ENCODE peak calls at places on chromosomes 4 and X, in six cellular contexts. F is kidney, D is mucosa of descending colon, K is uterus, M is A549, L is astrocyte. J is an unnamed sample.

GRCh38 chrX:13837290-13837745 is 20.4 kb upstream of the GPM6B start:
- DNase-seq in F (no peak), D (no peak), K (no peak), M (no peak), L (no peak), J (no peak)

GRCh38 chr4:169626328-169627282 is 6.2 kb downstream of the CLCN3 start:
- DNase-seq in F (no peak), D (no peak), K (no peak), M (no peak), L (no peak), J (no peak)

GRCh38 chr4:56764775-56765174 is 56.7 kb downstream of the SPINK2 start:
- DNase-seq in F (no peak), D (no peak), K (no peak), M (no peak), L (peak; percentile 63), J (no peak)

GRCh38 chr4:8494218-8494617 is 53.6 kb downstream of the TRMT44 start:
- DNase-seq in F (no peak), D (no peak), K (no peak), M (no peak), L (no peak), J (no peak)

GRCh38 chr4:82499705-82500104 is 62.1 kb downstream of the TMEM150C start:
- DNase-seq in F (no peak), D (no peak), K (no peak), M (no peak), L (no peak), J (no peak)

GRCh38 chr4:94575652-94576051 is 123.9 kb downstream of the PDLIM5 start:
- DNase-seq in F (no peak), D (no peak), K (no peak), M (no peak), L (no peak), J (no peak)

GRCh38 chr4:138953962-138954371 is 61.6 kb upstream of the NOCT start:
- DNase-seq in F (no peak), D (no peak), K (no peak), M (no peak), L (peak; percentile 98), J (no peak)

GRCh38 chr4:2811830-2812599 is 19.1 kb downstream of the SH3BP2 start:
- DNase-seq in F (peak; percentile 93), D (peak; percentile 93), K (peak; percentile 52), M (no peak), L (peak; percentile 22), J (no peak)

GRCh38 chr4:121827851-121828250 is 4.2 kb upstream of the CCNA2 start:
- DNase-seq in F (no peak), D (no peak), K (no peak), M (peak; percentile 0), L (peak; percentile 22), J (no peak)

GRCh38 chrX:113274345-113274744 is 433.7 kb upstream of the AMOT start:
- DNase-seq in F (no peak), D (no peak), K (no peak), M (no peak), L (no peak), J (no peak)

GRCh38 chrX:24520472-24520871 is 55.4 kb downstream of the PDK3 start:
- DNase-seq in F (no peak), D (no peak), K (no peak), M (no peak), L (no peak), J (no peak)

GRCh38 chrX:24513416-24513815 is 48.3 kb downstream of the PDK3 start:
- DNase-seq in F (no peak), D (no peak), K (no peak), M (no peak), L (no peak), J (no peak)

DNA sequence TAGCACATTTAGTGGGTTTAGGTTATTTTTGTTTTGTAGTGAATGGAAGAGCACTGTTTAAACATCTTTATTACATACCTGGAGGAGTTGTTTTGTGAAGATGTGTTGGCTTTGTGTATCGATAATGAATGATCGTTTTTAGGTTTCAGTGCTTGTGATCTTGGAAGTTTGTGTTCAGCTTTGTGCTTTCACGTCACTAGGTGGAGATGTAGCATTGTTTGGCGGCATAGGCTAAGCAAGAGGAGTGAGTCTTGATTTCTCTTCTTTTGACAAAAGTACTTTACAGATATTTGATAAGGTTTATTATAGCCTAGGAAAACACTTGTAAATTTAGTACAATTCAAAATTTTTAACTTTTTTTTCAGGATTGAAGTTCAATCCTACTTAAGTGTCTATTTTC is 50.4 kb downstream of the PDK3 start:
- DNase-seq in F (no peak), D (no peak), K (no peak), M (peak; percentile 37), L (no peak), J (no peak)
- TF ChIP-seq CTCF in F (no peak), D (no peak), K (no peak), M (peak; percentile 42), L (no peak), J (no peak)

DNA sequence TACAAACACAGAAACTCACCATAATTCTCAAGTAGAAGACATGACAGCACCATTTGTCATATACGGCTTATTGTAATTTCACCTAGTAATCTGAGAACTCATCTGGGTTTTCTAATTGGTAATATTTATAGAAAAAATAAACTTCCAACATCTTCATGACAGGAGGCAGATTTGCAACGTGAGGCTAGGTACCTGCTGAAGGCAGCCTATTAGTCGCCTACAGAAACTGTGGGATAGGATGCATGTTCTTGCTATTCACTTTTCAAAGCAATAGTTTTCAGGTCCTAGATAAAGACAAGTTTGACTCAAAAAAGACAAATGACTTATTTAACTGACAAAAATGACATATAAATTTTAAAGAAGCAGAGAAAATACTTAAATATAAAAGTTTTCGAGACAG is 2.9 kb downstream of the ZNF732 start:
- DNase-seq in F (no peak), D (no peak), K (no peak), M (no peak), L (no peak), J (no peak)
- H3K9me3 ChIP-seq in F (peaks cover 2% of the 10 kb centered on the region), D (peaks cover 17% of the 10 kb centered on the region), K (no peaks in the 10 kb centered on the region), M (no peaks in the 10 kb centered on the region), L (peaks cover 8% of the 10 kb centered on the region), J (peaks cover 11% of the 10 kb centered on the region)

GRCh38 chr4:84467601-84468000 is 31.5 kb downstream of the NKX6-1 start:
- DNase-seq in F (no peak), D (no peak), K (no peak), M (no peak), L (no peak), J (no peak)

GRCh38 chr4:84472154-84472553 is 26.9 kb downstream of the NKX6-1 start:
- DNase-seq in F (no peak), D (no peak), K (no peak), M (no peak), L (no peak), J (no peak)

GRCh38 chr4:84474107-84474506 is 25.0 kb downstream of the NKX6-1 start:
- DNase-seq in F (no peak), D (no peak), K (no peak), M (no peak), L (no peak), J (no peak)

GRCh38 chr4:84470204-84470785 is 28.8 kb downstream of the NKX6-1 start:
- DNase-seq in F (no peak), D (no peak), K (no peak), M (peak; percentile 6), L (no peak), J (no peak)
- TF ChIP-seq CTCF in F (no peak), D (no peak), K (no peak), M (no peak), L (no peak), J (no peak)

DNA sequence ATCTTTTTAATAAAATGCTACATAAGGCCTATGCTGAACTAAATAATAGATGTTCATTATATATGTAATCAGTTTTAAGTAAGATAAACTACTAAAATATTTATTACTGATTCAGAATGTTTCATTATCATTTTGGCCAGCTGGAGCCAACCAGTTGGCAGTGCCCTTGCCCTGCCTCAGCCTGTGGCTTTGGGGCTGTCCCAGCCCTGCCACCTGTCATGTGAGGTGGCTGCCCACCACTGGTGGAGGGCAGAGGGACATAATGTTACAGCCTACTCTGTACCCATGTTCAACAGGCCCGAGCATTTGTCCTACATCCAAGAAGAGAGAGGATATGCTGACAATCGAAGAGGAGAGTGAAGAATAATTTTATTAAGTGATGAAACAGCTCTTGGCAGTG is 422.2 kb downstream of the SPIN4 start:
- DNase-seq in F (no peak), D (no peak), K (no peak), M (no peak), L (no peak), J (no peak)
- H3K9me3 ChIP-seq in F (no peaks in the 10 kb centered on the region), D (peaks cover 9% of the 10 kb centered on the region), K (no peaks in the 10 kb centered on the region), M (no peaks in the 10 kb centered on the region), L (no peaks in the 10 kb centered on the region), J (no peaks in the 10 kb centered on the region)

GRCh38 chrX:723781-724180 is 93.2 kb downstream of the SHOX start:
- DNase-seq in F (no peak), D (no peak), K (no peak), M (peak; percentile 28), L (no peak), J (no peak)

GRCh38 chrX:729583-730409 is 99.2 kb downstream of the SHOX start:
- DNase-seq in F (no peak), D (no peak), K (no peak), M (no peak), L (no peak), J (no peak)

GRCh38 chrX:724256-724655 is 93.7 kb downstream of the SHOX start:
- DNase-seq in F (no peak), D (no peak), K (no peak), M (no peak), L (no peak), J (no peak)

DNA sequence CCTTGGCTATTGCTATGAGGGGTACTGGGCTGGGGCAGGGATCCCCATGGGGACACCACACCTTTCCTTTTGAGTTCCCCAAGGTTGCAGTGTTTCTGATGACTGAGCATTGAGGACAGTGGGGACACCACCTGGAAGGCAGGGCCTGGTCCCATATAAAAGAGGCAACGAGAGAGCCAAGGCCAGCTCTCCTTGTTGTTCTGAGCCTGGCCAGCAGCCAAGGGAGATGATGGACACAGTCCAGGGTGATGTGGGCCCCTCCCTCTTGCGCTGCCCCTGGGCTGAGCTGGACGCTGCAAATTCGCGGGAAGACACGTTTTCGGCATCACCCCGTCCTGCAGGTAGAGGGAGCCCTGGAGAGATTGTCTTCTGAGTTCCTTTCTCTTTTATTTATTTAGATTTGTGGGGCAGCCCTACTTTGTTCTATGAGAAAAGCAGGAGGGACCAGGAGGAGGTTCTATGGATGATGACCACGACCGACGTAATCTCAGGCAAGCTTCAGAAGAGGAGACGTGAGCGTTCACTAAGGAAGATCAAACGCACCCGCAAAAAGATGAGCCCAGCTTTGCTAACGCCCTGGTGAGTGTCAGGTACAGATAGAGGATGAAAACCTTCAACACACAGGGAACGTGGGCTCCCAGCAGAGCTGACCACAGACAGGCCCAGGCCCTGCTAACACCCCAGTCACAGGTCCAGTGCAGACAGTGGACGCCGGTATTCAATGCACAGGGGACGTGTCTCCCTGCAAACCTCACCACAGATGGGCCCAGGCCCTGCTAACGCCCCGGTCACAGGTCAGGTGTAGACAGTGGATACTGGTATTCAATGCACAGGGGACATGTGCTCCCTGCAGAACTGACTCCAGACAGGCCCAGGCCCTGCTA is 97.4 kb downstream of the SHOX start:
- DNase-seq in F (no peak), D (no peak), K (no peak), M (peak; percentile 65), L (no peak), J (no peak)
- TF ChIP-seq CTCF in F (no peak), D (no peak), K (no peak), M (peak; percentile 52), L (no peak), J (no peak)

GRCh38 chrX:143461616-143462015 is 55.7 kb downstream of the SPANXN3 start:
- DNase-seq in F (no peak), D (no peak), K (no peak), M (no peak), L (no peak), J (no peak)
- H3K9me3 ChIP-seq in F (no peaks in the 10 kb centered on the region), D (no peaks in the 10 kb centered on the region), K (no peaks in the 10 kb centered on the region), M (no peaks in the 10 kb centered on the region), L (no peaks in the 10 kb centered on the region), J (no peaks in the 10 kb centered on the region)

J was measured in breast epithelium.